ENCODE peak calls at places on chromosome 9, in four cellular contexts. One of them, this sample, is unnamed. For H3K4me1, the result is how much of the 10 kb centered on the place peaks cover.

GRCh38 chr9:69104830-69105527 is 69.1 kb upstream of the TJP2 start:
- DNase-seq in kidney: peak
- DNase-seq in SK-N-SH: no peak
- DNase-seq in astrocyte: no peak
- DNase-seq in this sample: no peak

GRCh38 chr9:77808750-77809079 is 160.6 kb upstream of the GNA14 start:
- DNase-seq in astrocyte: no peak
- DNase-seq in SK-N-SH: no peak
- DNase-seq in kidney: no peak
- DNase-seq in this sample: no peak

GRCh38 chr9:91361294-91362201 is at the start of gene AUH:
- DNase-seq in kidney: peak
- DNase-seq in astrocyte: peak
- DNase-seq in SK-N-SH: peak
- DNase-seq in this sample: peak

GRCh38 chr9:77386187-77386586 is 208.9 kb downstream of the VPS13A start:
- DNase-seq in kidney: no peak
- DNase-seq in SK-N-SH: no peak
- DNase-seq in astrocyte: peak
- DNase-seq in this sample: peak

GRCh38 chr9:100601216-100601615 is 23.3 kb downstream of the CAVIN4 start:
- DNase-seq in astrocyte: peak
- DNase-seq in SK-N-SH: peak
- DNase-seq in kidney: no peak
- DNase-seq in this sample: peak

GRCh38 chr9:97807681-97808080 is 45.3 kb upstream of the FOXE1 start:
- DNase-seq in astrocyte: no peak
- DNase-seq in SK-N-SH: no peak
- DNase-seq in kidney: no peak
- DNase-seq in this sample: no peak

GRCh38 chr9:80351612-80352011 is 779.8 kb downstream of the TLE4 start:
- DNase-seq in SK-N-SH: no peak
- DNase-seq in astrocyte: no peak
- DNase-seq in kidney: no peak
- DNase-seq in this sample: no peak

GRCh38 chr9:3525088-3525835 is 539 bp downstream of the RFX3 start:
- DNase-seq in kidney: peak
- DNase-seq in astrocyte: no peak
- DNase-seq in SK-N-SH: peak
- DNase-seq in this sample: peak

GRCh38 chr9:109906766-109907382 is 126.9 kb downstream of the PALM2AKAP2 start:
- DNase-seq in astrocyte: peak
- DNase-seq in kidney: no peak
- DNase-seq in SK-N-SH: no peak
- DNase-seq in this sample: peak

GRCh38 chr9:134216449-134216951 is 52.1 kb upstream of the RNU6ATAC start:
- DNase-seq in kidney: peak
- DNase-seq in SK-N-SH: peak
- DNase-seq in astrocyte: no peak
- DNase-seq in this sample: no peak

GRCh38 chr9:35753466-35753865 is 610 bp downstream of the MSMP start:
- DNase-seq in SK-N-SH: no peak
- DNase-seq in kidney: no peak
- DNase-seq in astrocyte: no peak
- DNase-seq in this sample: no peak

GRCh38 chr9:95023217-95024003 is 294.1 kb downstream of the FANCC start:
- DNase-seq in astrocyte: peak
- DNase-seq in kidney: no peak
- DNase-seq in SK-N-SH: no peak
- DNase-seq in this sample: peak

GRCh38 chr9:12633016-12633765 is 60.0 kb upstream of the TYRP1 start:
- DNase-seq in kidney: no peak
- DNase-seq in SK-N-SH: no peak
- DNase-seq in astrocyte: no peak
- DNase-seq in this sample: no peak

GRCh38 chr9:127927457-127928231 is 2.9 kb downstream of the PIP5KL1 start:
- DNase-seq in SK-N-SH: no peak
- DNase-seq in kidney: peak
- DNase-seq in astrocyte: no peak
- DNase-seq in this sample: no peak

GRCh38 chr9:114317665-114318357 is 5.1 kb upstream of the ORM1 start:
- DNase-seq in SK-N-SH: no peak
- DNase-seq in kidney: no peak
- DNase-seq in astrocyte: no peak
- DNase-seq in this sample: peak

GRCh38 chr9:98084396-98084795 is 27.9 kb downstream of the NANS start:
- DNase-seq in astrocyte: no peak
- DNase-seq in SK-N-SH: no peak
- DNase-seq in kidney: no peak
- DNase-seq in this sample: no peak

GRCh38 chr9:74748966-74749365 is 138.8 kb downstream of the TRPM6 start:
- DNase-seq in kidney: no peak
- DNase-seq in SK-N-SH: no peak
- DNase-seq in astrocyte: no peak
- DNase-seq in this sample: no peak

GRCh38 chr9:88532320-88532719 is 2.7 kb upstream of the NXNL2 start:
- DNase-seq in SK-N-SH: no peak
- DNase-seq in kidney: peak
- DNase-seq in astrocyte: peak
- DNase-seq in this sample: no peak

GRCh38 chr9:90813523-90813922 is 11.9 kb downstream of the SYK start:
- DNase-seq in astrocyte: no peak
- DNase-seq in SK-N-SH: no peak
- DNase-seq in kidney: no peak
- DNase-seq in this sample: no peak

GRCh38 chr9:6488395-6488794 is 75.4 kb downstream of the UHRF2 start:
- DNase-seq in astrocyte: no peak
- DNase-seq in kidney: no peak
- DNase-seq in SK-N-SH: no peak
- DNase-seq in this sample: no peak

GRCh38 chr9:708182-708555 is 133.3 kb upstream of the DMRT1 start:
- DNase-seq in kidney: no peak
- DNase-seq in astrocyte: no peak
- DNase-seq in SK-N-SH: no peak
- DNase-seq in this sample: peak

GRCh38 chr9:38138276-38138675 is 69.2 kb upstream of the SHB start:
- DNase-seq in kidney: no peak
- DNase-seq in SK-N-SH: no peak
- DNase-seq in astrocyte: no peak
- DNase-seq in this sample: no peak

GRCh38 chr9:87662808-87663528 is 63.0 kb upstream of the CTSL start:
- DNase-seq in astrocyte: peak
- DNase-seq in SK-N-SH: peak
- DNase-seq in kidney: peak
- DNase-seq in this sample: peak

GRCh38 chr9:136411358-136411757 is 900 bp downstream of the PMPCA start:
- DNase-seq in kidney: no peak
- DNase-seq in SK-N-SH: no peak
- DNase-seq in astrocyte: no peak
- DNase-seq in this sample: peak
- H3K4me3 ChIP-seq in kidney: peak
- H3K4me3 ChIP-seq in SK-N-SH: peak
- H3K4me3 ChIP-seq in astrocyte: peak
- H3K4me3 ChIP-seq in this sample: peak

GRCh38 chr9:93114984-93115335 is 18.9 kb downstream of the CARD19 start:
- DNase-seq in SK-N-SH: no peak
- DNase-seq in kidney: peak
- DNase-seq in astrocyte: no peak
- DNase-seq in this sample: no peak

GRCh38 chr9:93114169-93114983 is 18.4 kb downstream of the CARD19 start:
- DNase-seq in SK-N-SH: no peak
- DNase-seq in astrocyte: no peak
- DNase-seq in kidney: peak
- DNase-seq in this sample: no peak

GRCh38 chr9:93115486-93115885 is 18.6 kb downstream of the NINJ1 start:
- DNase-seq in kidney: no peak
- DNase-seq in SK-N-SH: no peak
- DNase-seq in astrocyte: no peak
- DNase-seq in this sample: no peak

GRCh38 chr9:93117924-93118862 is 15.9 kb downstream of the NINJ1 start:
- DNase-seq in kidney: peak
- DNase-seq in astrocyte: no peak
- DNase-seq in SK-N-SH: no peak
- DNase-seq in this sample: no peak

GRCh38 chr9:93116049-93116961 is 17.7 kb downstream of the NINJ1 start:
- DNase-seq in astrocyte: no peak
- DNase-seq in SK-N-SH: no peak
- DNase-seq in kidney: peak
- DNase-seq in this sample: peak
- H3K9ac ChIP-seq in astrocyte: no peak
- H3K9ac ChIP-seq in SK-N-SH: no peak
- H3K9ac ChIP-seq in kidney: peak
- H3K9ac ChIP-seq in this sample: peak

GRCh38 chr9:124594215-124594614 is 87.0 kb upstream of the NR5A1 start:
- DNase-seq in astrocyte: no peak
- DNase-seq in kidney: no peak
- DNase-seq in SK-N-SH: no peak
- DNase-seq in this sample: no peak
- H3K4me1 ChIP-seq in astrocyte: under half
- H3K4me1 ChIP-seq in kidney: under half
- H3K4me1 ChIP-seq in SK-N-SH: under half
- H3K4me1 ChIP-seq in this sample: half or more

GRCh38 chr9:137237759-137238726 is 3.0 kb upstream of the TUBB4B start:
- DNase-seq in kidney: no peak
- DNase-seq in astrocyte: no peak
- DNase-seq in SK-N-SH: no peak
- DNase-seq in this sample: no peak

GRCh38 chr9:137234758-137235423 is 4.2 kb downstream of the SLC34A3 start:
- DNase-seq in astrocyte: no peak
- DNase-seq in kidney: no peak
- DNase-seq in SK-N-SH: no peak
- DNase-seq in this sample: no peak

GRCh38 chr9:137236238-137236935 is 4.7 kb upstream of the TUBB4B start:
- DNase-seq in astrocyte: peak
- DNase-seq in SK-N-SH: peak
- DNase-seq in kidney: peak
- DNase-seq in this sample: peak

GRCh38 chr9:137235424-137236237 is 4.9 kb downstream of the SLC34A3 start:
- DNase-seq in kidney: no peak
- DNase-seq in SK-N-SH: no peak
- DNase-seq in astrocyte: no peak
- DNase-seq in this sample: no peak

DNA sequence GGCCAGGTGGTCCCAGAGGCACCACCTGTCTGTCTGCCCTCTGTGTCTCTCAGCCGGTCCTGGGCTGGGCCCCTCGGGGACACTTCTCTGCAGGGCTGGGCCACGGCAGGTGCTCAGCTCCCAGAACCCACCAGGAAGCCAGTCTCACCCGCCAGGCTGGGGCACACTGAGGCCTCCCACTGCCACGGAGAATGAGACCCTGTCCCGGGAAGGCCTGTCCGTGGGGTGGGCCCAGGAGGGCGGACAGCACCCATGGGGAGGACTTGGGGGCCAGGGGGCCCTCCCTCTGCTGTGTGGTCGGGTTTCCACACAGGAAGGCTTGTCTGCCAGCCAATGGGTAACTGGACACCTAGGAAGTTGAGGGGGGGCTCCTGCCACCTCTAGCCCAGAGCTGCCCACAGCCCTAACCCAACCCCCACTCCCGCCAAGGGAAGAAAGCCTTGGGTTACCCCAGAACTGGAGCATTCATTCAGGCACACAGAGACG is 4.1 kb upstream of the TUBB4B start:
- DNase-seq in SK-N-SH: no peak
- DNase-seq in astrocyte: no peak
- DNase-seq in kidney: no peak
- DNase-seq in this sample: no peak
- H3K4me3 ChIP-seq in SK-N-SH: no peak
- H3K4me3 ChIP-seq in astrocyte: no peak
- H3K4me3 ChIP-seq in kidney: no peak
- H3K4me3 ChIP-seq in this sample: no peak

GRCh38 chr9:70478963-70479641 is 64.6 kb upstream of the KLF9 start:
- DNase-seq in astrocyte: no peak
- DNase-seq in SK-N-SH: no peak
- DNase-seq in kidney: no peak
- DNase-seq in this sample: no peak

GRCh38 chr9:70481471-70481870 is 67.0 kb upstream of the KLF9 start:
- DNase-seq in astrocyte: no peak
- DNase-seq in kidney: no peak
- DNase-seq in SK-N-SH: no peak
- DNase-seq in this sample: no peak

GRCh38 chr9:70477907-70478480 is 63.5 kb upstream of the KLF9 start:
- DNase-seq in astrocyte: no peak
- DNase-seq in kidney: no peak
- DNase-seq in SK-N-SH: no peak
- DNase-seq in this sample: peak

GRCh38 chr9:70479880-70480291 is 65.4 kb upstream of the KLF9 start:
- DNase-seq in kidney: no peak
- DNase-seq in astrocyte: peak
- DNase-seq in SK-N-SH: peak
- DNase-seq in this sample: peak

GRCh38 chr9:70480405-70480980 is 66.0 kb upstream of the KLF9 start:
- DNase-seq in kidney: peak
- DNase-seq in astrocyte: peak
- DNase-seq in SK-N-SH: peak
- DNase-seq in this sample: peak
- H3K9ac ChIP-seq in kidney: peak
- H3K9ac ChIP-seq in astrocyte: peak
- H3K9ac ChIP-seq in SK-N-SH: no peak
- H3K9ac ChIP-seq in this sample: peak

GRCh38 chr9:22107202-22107601 is 98.1 kb upstream of the CDKN2B start:
- DNase-seq in astrocyte: peak
- DNase-seq in kidney: no peak
- DNase-seq in SK-N-SH: no peak
- DNase-seq in this sample: peak

GRCh38 chr9:22100626-22101025 is 91.5 kb upstream of the CDKN2B start:
- DNase-seq in kidney: no peak
- DNase-seq in astrocyte: no peak
- DNase-seq in SK-N-SH: no peak
- DNase-seq in this sample: no peak

GRCh38 chr9:22102347-22103053 is 93.4 kb upstream of the CDKN2B start:
- DNase-seq in astrocyte: no peak
- DNase-seq in SK-N-SH: no peak
- DNase-seq in kidney: no peak
- DNase-seq in this sample: no peak

GRCh38 chr9:22105005-22105722 is 96.1 kb upstream of the CDKN2B start:
- DNase-seq in kidney: no peak
- DNase-seq in astrocyte: no peak
- DNase-seq in SK-N-SH: no peak
- DNase-seq in this sample: no peak

GRCh38 chr9:22103650-22104575 is 94.8 kb upstream of the CDKN2B start:
- DNase-seq in kidney: no peak
- DNase-seq in astrocyte: peak
- DNase-seq in SK-N-SH: no peak
- DNase-seq in this sample: peak
- H3K4me1 ChIP-seq in kidney: under half
- H3K4me1 ChIP-seq in astrocyte: under half
- H3K4me1 ChIP-seq in SK-N-SH: under half
- H3K4me1 ChIP-seq in this sample: half or more